ENCODE peak calls at places on chromosomes 16 and 17, in eight cellular contexts. One of them, this sample, is unnamed.
A peak's percentile ranks its signal among the peaks of the same experiment; 100 is the strongest.

GRCh38 chr17:28684963-28685362 is 23.0 kb downstream of the SUPT6H start:
- DNase-seq in naive thymus-derived CD4-positive, alpha-beta T cell: no peak
- DNase-seq in MCF 10A: peak; percentile 52
- DNase-seq in activated effector memory CD4-positive, alpha-beta T cell treated with anti-CD3 and anti-CD28 coated beads, Interleukin-2, amount 50 U/mL, for 16 hours: no peak
- DNase-seq in GM04504: peak; percentile 17
- DNase-seq in EL: peak; percentile 29
- DNase-seq in T-helper 1 cell: no peak
- DNase-seq in kidney: peak; percentile 58
- DNase-seq in this sample: no peak

GRCh38 chr16:3478242-3478925 is 16.9 kb downstream of the C16orf90 start:
- DNase-seq in naive thymus-derived CD4-positive, alpha-beta T cell: no peak
- DNase-seq in MCF 10A: no peak
- DNase-seq in activated effector memory CD4-positive, alpha-beta T cell treated with anti-CD3 and anti-CD28 coated beads, Interleukin-2, amount 50 U/mL, for 16 hours: no peak
- DNase-seq in GM04504: no peak
- DNase-seq in EL: no peak
- DNase-seq in T-helper 1 cell: no peak
- DNase-seq in kidney: no peak
- DNase-seq in this sample: no peak

GRCh38 chr16:85480727-85481101 is 132.4 kb upstream of the GSE1 start:
- DNase-seq in naive thymus-derived CD4-positive, alpha-beta T cell: no peak
- DNase-seq in MCF 10A: no peak
- DNase-seq in activated effector memory CD4-positive, alpha-beta T cell treated with anti-CD3 and anti-CD28 coated beads, Interleukin-2, amount 50 U/mL, for 16 hours: no peak
- DNase-seq in GM04504: no peak
- DNase-seq in EL: no peak
- DNase-seq in T-helper 1 cell: no peak
- DNase-seq in kidney: no peak
- DNase-seq in this sample: no peak

GRCh38 chr16:21104124-21104860 is 46.4 kb downstream of the DNAH3 start:
- DNase-seq in naive thymus-derived CD4-positive, alpha-beta T cell: no peak
- DNase-seq in MCF 10A: no peak
- DNase-seq in activated effector memory CD4-positive, alpha-beta T cell treated with anti-CD3 and anti-CD28 coated beads, Interleukin-2, amount 50 U/mL, for 16 hours: no peak
- DNase-seq in GM04504: peak; percentile 25
- DNase-seq in EL: peak; percentile 52
- DNase-seq in T-helper 1 cell: no peak
- DNase-seq in kidney: no peak
- DNase-seq in this sample: no peak

GRCh38 chr17:12821376-12821940 is 32.2 kb downstream of the ARHGAP44 start:
- DNase-seq in naive thymus-derived CD4-positive, alpha-beta T cell: no peak
- DNase-seq in MCF 10A: peak; percentile 43
- DNase-seq in activated effector memory CD4-positive, alpha-beta T cell treated with anti-CD3 and anti-CD28 coated beads, Interleukin-2, amount 50 U/mL, for 16 hours: no peak
- DNase-seq in GM04504: no peak
- DNase-seq in EL: peak; percentile 12
- DNase-seq in T-helper 1 cell: no peak
- DNase-seq in kidney: no peak
- DNase-seq in this sample: no peak

GRCh38 chr17:45440161-45440859 is 7.6 kb upstream of the ARHGAP27 start:
- DNase-seq in naive thymus-derived CD4-positive, alpha-beta T cell: no peak
- DNase-seq in MCF 10A: peak; percentile 77
- DNase-seq in activated effector memory CD4-positive, alpha-beta T cell treated with anti-CD3 and anti-CD28 coated beads, Interleukin-2, amount 50 U/mL, for 16 hours: no peak
- DNase-seq in GM04504: no peak
- DNase-seq in EL: no peak
- DNase-seq in T-helper 1 cell: no peak
- DNase-seq in kidney: peak; percentile 34
- DNase-seq in this sample: peak; percentile 38

GRCh38 chr16:19884021-19884485 is 595 bp downstream of the GPRC5B start:
- DNase-seq in naive thymus-derived CD4-positive, alpha-beta T cell: no peak
- DNase-seq in MCF 10A: no peak
- DNase-seq in activated effector memory CD4-positive, alpha-beta T cell treated with anti-CD3 and anti-CD28 coated beads, Interleukin-2, amount 50 U/mL, for 16 hours: no peak
- DNase-seq in GM04504: no peak
- DNase-seq in EL: no peak
- DNase-seq in T-helper 1 cell: no peak
- DNase-seq in kidney: peak; percentile 80
- DNase-seq in this sample: no peak

GRCh38 chr17:29251969-29252866 is 5.6 kb downstream of the CRYBA1 start:
- DNase-seq in naive thymus-derived CD4-positive, alpha-beta T cell: no peak
- DNase-seq in MCF 10A: no peak
- DNase-seq in activated effector memory CD4-positive, alpha-beta T cell treated with anti-CD3 and anti-CD28 coated beads, Interleukin-2, amount 50 U/mL, for 16 hours: no peak
- DNase-seq in GM04504: no peak
- DNase-seq in EL: peak; percentile 53
- DNase-seq in T-helper 1 cell: no peak
- DNase-seq in kidney: no peak
- DNase-seq in this sample: no peak

GRCh38 chr17:19579867-19580565 is 46.4 kb downstream of the SLC47A1 start:
- DNase-seq in naive thymus-derived CD4-positive, alpha-beta T cell: peak; percentile 15
- DNase-seq in MCF 10A: no peak
- DNase-seq in activated effector memory CD4-positive, alpha-beta T cell treated with anti-CD3 and anti-CD28 coated beads, Interleukin-2, amount 50 U/mL, for 16 hours: no peak
- DNase-seq in GM04504: no peak
- DNase-seq in EL: peak; percentile 9
- DNase-seq in T-helper 1 cell: no peak
- DNase-seq in kidney: no peak
- DNase-seq in this sample: no peak

GRCh38 chr17:9669551-9670008 is 24.3 kb downstream of the USP43 start:
- DNase-seq in naive thymus-derived CD4-positive, alpha-beta T cell: no peak
- DNase-seq in MCF 10A: peak; percentile 6
- DNase-seq in activated effector memory CD4-positive, alpha-beta T cell treated with anti-CD3 and anti-CD28 coated beads, Interleukin-2, amount 50 U/mL, for 16 hours: no peak
- DNase-seq in GM04504: no peak
- DNase-seq in EL: no peak
- DNase-seq in T-helper 1 cell: no peak
- DNase-seq in kidney: no peak
- DNase-seq in this sample: no peak

GRCh38 chr17:6496116-6496481 is 51.8 kb downstream of the PIMREG start:
- DNase-seq in naive thymus-derived CD4-positive, alpha-beta T cell: no peak
- DNase-seq in MCF 10A: no peak
- DNase-seq in activated effector memory CD4-positive, alpha-beta T cell treated with anti-CD3 and anti-CD28 coated beads, Interleukin-2, amount 50 U/mL, for 16 hours: no peak
- DNase-seq in GM04504: no peak
- DNase-seq in EL: no peak
- DNase-seq in T-helper 1 cell: no peak
- DNase-seq in kidney: peak; percentile 46
- DNase-seq in this sample: no peak

GRCh38 chr17:50143461-50144176 is 6.9 kb downstream of the PPP1R9B start:
- DNase-seq in naive thymus-derived CD4-positive, alpha-beta T cell: no peak
- DNase-seq in MCF 10A: no peak
- DNase-seq in activated effector memory CD4-positive, alpha-beta T cell treated with anti-CD3 and anti-CD28 coated beads, Interleukin-2, amount 50 U/mL, for 16 hours: no peak
- DNase-seq in GM04504: no peak
- DNase-seq in EL: no peak
- DNase-seq in T-helper 1 cell: no peak
- DNase-seq in kidney: peak; percentile 78
- DNase-seq in this sample: no peak

GRCh38 chr16:60310836-60311445 is 1576.8 kb upstream of the GOT2 start:
- DNase-seq in naive thymus-derived CD4-positive, alpha-beta T cell: no peak
- DNase-seq in MCF 10A: no peak
- DNase-seq in activated effector memory CD4-positive, alpha-beta T cell treated with anti-CD3 and anti-CD28 coated beads, Interleukin-2, amount 50 U/mL, for 16 hours: no peak
- DNase-seq in GM04504: no peak
- DNase-seq in EL: no peak
- DNase-seq in T-helper 1 cell: no peak
- DNase-seq in kidney: no peak
- DNase-seq in this sample: peak; percentile 60

GRCh38 chr16:67428146-67428731 is 2.7 kb upstream of the HSD11B2 start:
- DNase-seq in naive thymus-derived CD4-positive, alpha-beta T cell: peak; percentile 31
- DNase-seq in MCF 10A: peak; percentile 73
- DNase-seq in activated effector memory CD4-positive, alpha-beta T cell treated with anti-CD3 and anti-CD28 coated beads, Interleukin-2, amount 50 U/mL, for 16 hours: peak; percentile 82
- DNase-seq in GM04504: peak; percentile 24
- DNase-seq in EL: peak; percentile 64
- DNase-seq in T-helper 1 cell: peak; percentile 46
- DNase-seq in kidney: peak; percentile 90
- DNase-seq in this sample: peak; percentile 22

GRCh38 chr17:8393470-8394231 is 4.0 kb downstream of the RNF222 start:
- DNase-seq in naive thymus-derived CD4-positive, alpha-beta T cell: no peak
- DNase-seq in MCF 10A: no peak
- DNase-seq in activated effector memory CD4-positive, alpha-beta T cell treated with anti-CD3 and anti-CD28 coated beads, Interleukin-2, amount 50 U/mL, for 16 hours: peak; percentile 71
- DNase-seq in GM04504: no peak
- DNase-seq in EL: peak; percentile 32
- DNase-seq in T-helper 1 cell: peak; percentile 74
- DNase-seq in kidney: no peak
- DNase-seq in this sample: no peak

GRCh38 chr16:9053006-9053601 is 38.3 kb upstream of the HAPSTR1 start:
- DNase-seq in naive thymus-derived CD4-positive, alpha-beta T cell: no peak
- DNase-seq in MCF 10A: peak; percentile 63
- DNase-seq in activated effector memory CD4-positive, alpha-beta T cell treated with anti-CD3 and anti-CD28 coated beads, Interleukin-2, amount 50 U/mL, for 16 hours: no peak
- DNase-seq in GM04504: no peak
- DNase-seq in EL: peak; percentile 81
- DNase-seq in T-helper 1 cell: no peak
- DNase-seq in kidney: no peak
- DNase-seq in this sample: peak; percentile 81

GRCh38 chr17:21268596-21269188 is 15.5 kb upstream of the NATD1 start:
- DNase-seq in naive thymus-derived CD4-positive, alpha-beta T cell: no peak
- DNase-seq in MCF 10A: no peak
- DNase-seq in activated effector memory CD4-positive, alpha-beta T cell treated with anti-CD3 and anti-CD28 coated beads, Interleukin-2, amount 50 U/mL, for 16 hours: no peak
- DNase-seq in GM04504: no peak
- DNase-seq in EL: no peak
- DNase-seq in T-helper 1 cell: no peak
- DNase-seq in kidney: no peak
- DNase-seq in this sample: no peak

This sample was measured in retinal pigment epithelial cell.